ENCODE peak calls at places on chromosomes 4 and X, in eight cellular contexts. K, X, B, Z, I, O, F and W are unnamed samples.

GRCh38 chr4:85452073-85452764 is 22.7 kb upstream of the ARHGAP24 start:
- DNase-seq in K (no peak), X (no peak), B (no peak), Z (no peak), I (no peak), O (no peak), F (no peak), W (no peak)

GRCh38 chr4:53541577-53542206 is 49.6 kb downstream of the LNX1 start:
- DNase-seq in K (no peak), X (peak), B (no peak), Z (no peak), I (no peak), O (peak), F (no peak), W (no peak)

GRCh38 chr4:73573794-73574528 is 46.3 kb downstream of the RASSF6 start:
- DNase-seq in K (peak), X (peak), B (peak), Z (no peak), I (peak), O (peak), F (peak), W (peak)

GRCh38 chrX:446243-446642 is 59.5 kb upstream of the PPP2R3B start:
- DNase-seq in K (no peak), X (no peak), B (no peak), Z (no peak), I (no peak), O (no peak), F (no peak), W (no peak)

GRCh38 chrX:123254457-123254856 is 70.4 kb downstream of the GRIA3 start:
- DNase-seq in K (no peak), X (no peak), B (no peak), Z (no peak), I (no peak), O (no peak), F (no peak), W (no peak)

GRCh38 chr4:120919358-120919757 is 3.2 kb downstream of the PRDM5 start:
- DNase-seq in K (no peak), X (no peak), B (no peak), Z (no peak), I (no peak), O (no peak), F (no peak), W (no peak)

GRCh38 chr4:16461362-16461761 is 235.1 kb upstream of the TAPT1 start:
- DNase-seq in K (no peak), X (peak), B (no peak), Z (no peak), I (no peak), O (no peak), F (no peak), W (no peak)

GRCh38 chr4:159106636-159107035 is 3.8 kb downstream of the RAPGEF2 start:
- DNase-seq in K (no peak), X (no peak), B (no peak), Z (no peak), I (no peak), O (peak), F (no peak), W (no peak)

GRCh38 chr4:145907363-145907762 is 31.3 kb downstream of the ZNF827 start:
- DNase-seq in K (no peak), X (no peak), B (no peak), Z (no peak), I (no peak), O (peak), F (no peak), W (no peak)

GRCh38 chr4:14708574-14708973 is 293.7 kb upstream of the CPEB2 start:
- DNase-seq in K (no peak), X (no peak), B (no peak), Z (no peak), I (no peak), O (no peak), F (no peak), W (no peak)

GRCh38 chr4:108619372-108620100 is 840 bp upstream of the RPL34 start:
- DNase-seq in K (peak), X (no peak), B (no peak), Z (no peak), I (no peak), O (no peak), F (no peak), W (no peak)

GRCh38 chr4:187562345-187562744 is 433.2 kb upstream of the ZFP42 start:
- DNase-seq in K (no peak), X (no peak), B (no peak), Z (no peak), I (no peak), O (no peak), F (no peak), W (no peak)

GRCh38 chrX:42290608-42291007 is 367.3 kb upstream of the CASK start:
- DNase-seq in K (no peak), X (no peak), B (no peak), Z (no peak), I (no peak), O (peak), F (no peak), W (no peak)

GRCh38 chr4:189802884-189803283 is 137.8 kb upstream of the FRG1 start:
- DNase-seq in K (no peak), X (no peak), B (no peak), Z (no peak), I (no peak), O (no peak), F (no peak), W (no peak)

GRCh38 chr4:48141048-48141447 is 7.0 kb upstream of the TXK start:
- DNase-seq in K (no peak), X (no peak), B (no peak), Z (no peak), I (no peak), O (peak), F (no peak), W (peak)

GRCh38 chr4:173362666-173363065 is 8.1 kb upstream of the SAP30 start:
- DNase-seq in K (no peak), X (no peak), B (no peak), Z (no peak), I (no peak), O (no peak), F (no peak), W (no peak)

GRCh38 chr4:174349156-174349555 is 65.4 kb downstream of the CEP44 start:
- DNase-seq in K (no peak), X (no peak), B (no peak), Z (no peak), I (no peak), O (no peak), F (no peak), W (no peak)

GRCh38 chrX:15447985-15448639 is 45.0 kb downstream of the PIR start:
- DNase-seq in K (no peak), X (no peak), B (no peak), Z (no peak), I (no peak), O (peak), F (no peak), W (no peak)

GRCh38 chrX:9626379-9626778 is 139.3 kb downstream of the GPR143 start:
- DNase-seq in K (no peak), X (no peak), B (no peak), Z (no peak), I (no peak), O (peak), F (no peak), W (no peak)

GRCh38 chr4:7383251-7383650 is 51.5 kb downstream of the PSAPL1 start:
- DNase-seq in K (no peak), X (no peak), B (no peak), Z (no peak), I (no peak), O (no peak), F (no peak), W (no peak)

GRCh38 chr4:73729534-73730165 is 10.7 kb upstream of the CXCL8 start:
- DNase-seq in K (peak), X (peak), B (peak), Z (no peak), I (no peak), O (peak), F (peak), W (peak)

GRCh38 chr4:76055005-76055404 is 19.1 kb upstream of the CXCL11 start:
- DNase-seq in K (no peak), X (no peak), B (no peak), Z (no peak), I (peak), O (no peak), F (no peak), W (peak)

GRCh38 chr4:102594000-102594399 is 92.8 kb downstream of the NFKB1 start:
- DNase-seq in K (no peak), X (no peak), B (no peak), Z (no peak), I (no peak), O (no peak), F (no peak), W (no peak)

GRCh38 chr4:53476232-53477037 is 99.0 kb downstream of the FIP1L1 start:
- DNase-seq in K (no peak), X (no peak), B (no peak), Z (no peak), I (no peak), O (peak), F (no peak), W (no peak)

GRCh38 chr4:74431113-74431826 is 13.7 kb upstream of the AREG start:
- DNase-seq in K (no peak), X (no peak), B (no peak), Z (no peak), I (no peak), O (peak), F (no peak), W (no peak)

GRCh38 chrX:133269168-133269567 is 51.0 kb upstream of the TFDP3 start:
- DNase-seq in K (no peak), X (no peak), B (no peak), Z (no peak), I (no peak), O (no peak), F (no peak), W (no peak)

GRCh38 chr4:120692964-120693363 is 229.6 kb downstream of the PRDM5 start:
- DNase-seq in K (no peak), X (peak), B (no peak), Z (no peak), I (no peak), O (peak), F (no peak), W (no peak)

GRCh38 chr4:107265859-107266258 is 229.7 kb upstream of the DKK2 start:
- DNase-seq in K (no peak), X (no peak), B (no peak), Z (no peak), I (no peak), O (no peak), F (no peak), W (no peak)

GRCh38 chrX:103376118-103376978 is at the start of gene BEX3:
- DNase-seq in K (peak), X (peak), B (peak), Z (no peak), I (peak), O (peak), F (peak), W (peak)

GRCh38 chr4:22190855-22191254 is 242.3 kb upstream of the KCNIP4 start:
- DNase-seq in K (no peak), X (no peak), B (no peak), Z (no peak), I (no peak), O (peak), F (no peak), W (no peak)

GRCh38 chr4:58809948-58810347 is 1699.8 kb upstream of the IGFBP7 start:
- DNase-seq in K (no peak), X (no peak), B (no peak), Z (no peak), I (no peak), O (no peak), F (no peak), W (no peak)

GRCh38 chr4:145034727-145035211 is 63.2 kb downstream of the ANAPC10 start:
- DNase-seq in K (peak), X (no peak), B (no peak), Z (no peak), I (no peak), O (peak), F (no peak), W (no peak)

GRCh38 chr4:82352825-82353370 is 20.9 kb downstream of the HNRNPD start:
- DNase-seq in K (no peak), X (no peak), B (no peak), Z (no peak), I (no peak), O (no peak), F (no peak), W (no peak)

GRCh38 chrX:136616987-136617685 is 30.8 kb upstream of the CD40LG start:
- DNase-seq in K (peak), X (no peak), B (no peak), Z (no peak), I (peak), O (no peak), F (no peak), W (peak)

GRCh38 chrX:14032383-14032782 is 2.7 kb upstream of the GEMIN8 start:
- DNase-seq in K (peak), X (peak), B (peak), Z (no peak), I (no peak), O (peak), F (no peak), W (peak)

GRCh38 chr4:2265113-2266110 is 3.5 kb upstream of the MXD4 start:
- DNase-seq in K (no peak), X (no peak), B (no peak), Z (no peak), I (no peak), O (no peak), F (no peak), W (no peak)
- TF ChIP-seq CTCF in K (no peak), X (no peak), B (no peak), Z (no peak), I (no peak), O (no peak), F (no peak), W (no peak)

DNA sequence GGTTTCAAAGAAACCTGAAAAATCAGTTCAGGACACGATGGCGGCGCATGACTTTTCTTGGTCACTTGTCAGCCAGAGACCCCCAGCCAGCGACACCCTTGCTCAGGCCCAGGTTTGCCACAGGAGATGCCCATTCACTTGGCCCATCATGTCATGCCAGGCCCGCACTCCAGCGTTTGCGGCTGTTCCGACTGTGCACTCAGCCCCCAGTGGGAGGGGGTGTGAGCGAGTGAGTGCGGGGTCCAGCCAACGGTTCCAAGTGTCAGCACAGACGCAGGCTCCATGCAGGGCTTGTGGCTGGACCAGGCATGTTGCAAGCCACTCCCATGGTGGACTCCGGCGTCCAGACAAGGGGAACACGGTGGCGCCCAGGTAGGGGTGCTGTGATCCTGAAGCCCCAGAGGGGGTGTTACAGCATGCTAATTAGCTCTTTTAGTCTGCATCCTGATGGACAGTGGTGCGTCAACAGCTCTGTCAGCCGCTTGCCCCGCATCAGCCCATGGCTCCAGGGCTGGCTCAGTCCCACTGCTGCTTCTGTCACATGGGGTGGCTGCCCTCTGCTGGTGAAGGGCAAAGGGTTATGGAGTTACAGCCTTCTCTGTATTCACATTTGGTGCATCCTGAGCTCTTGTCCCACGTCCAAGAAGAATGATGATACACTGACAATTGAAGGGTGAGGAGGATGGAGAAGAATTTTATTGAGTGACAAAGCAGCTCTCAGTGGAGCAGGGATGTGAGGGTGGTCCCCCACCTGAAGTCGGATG is 3.7 kb upstream of the MAEA start:
- DNase-seq in K (peak), X (peak), B (no peak), Z (no peak), I (no peak), O (no peak), F (no peak), W (peak)
- TF ChIP-seq CTCF in K (peak), X (peak), B (no peak), Z (no peak), I (peak), O (no peak), F (no peak), W (peak)

GRCh38 chr4:87150498-87151261 is 69.7 kb downstream of the KLHL8 start:
- DNase-seq in K (peak), X (peak), B (peak), Z (no peak), I (peak), O (peak), F (no peak), W (peak)
- TF ChIP-seq CTCF in K (peak), X (peak), B (peak), Z (peak), I (peak), O (peak), F (peak), W (peak)

DNA sequence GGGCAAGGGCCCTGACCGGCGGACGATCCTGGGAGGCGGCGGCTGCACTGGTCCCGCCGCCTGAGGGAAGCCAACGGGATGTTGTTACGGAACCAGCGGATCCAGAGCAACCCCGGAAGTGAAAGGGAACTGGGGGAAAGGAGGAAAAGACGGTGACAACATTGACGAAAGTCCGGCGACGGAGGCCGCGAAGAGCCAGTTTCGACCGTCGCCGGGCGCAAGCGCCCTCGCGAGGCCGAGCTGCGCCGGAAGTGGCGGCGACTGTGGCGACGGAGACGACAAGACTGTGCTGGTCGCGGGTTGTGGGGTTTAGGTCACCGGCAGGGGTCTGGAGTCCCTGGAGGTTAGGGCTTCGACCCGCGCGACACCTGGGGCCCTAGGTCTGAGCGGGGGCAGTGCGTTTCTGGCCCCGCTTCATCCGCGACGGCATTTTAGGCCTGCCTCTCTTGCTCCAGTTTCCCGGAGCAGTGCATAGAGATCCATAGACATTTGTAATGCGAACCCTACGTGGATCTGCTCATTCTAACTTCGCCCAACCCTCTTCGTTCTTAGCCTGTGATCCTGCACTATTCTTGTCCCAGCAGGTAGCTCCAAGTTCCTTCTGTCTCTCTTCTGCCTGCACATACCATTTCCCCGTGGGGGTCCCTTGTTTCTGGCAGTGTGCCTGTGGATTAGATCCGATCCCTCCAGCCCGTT is at the start of gene BOD1L1:
- DNase-seq in K (peak), X (peak), B (peak), Z (peak), I (peak), O (peak), F (peak), W (peak)
- TF ChIP-seq CTCF in K (peak), X (peak), B (peak), Z (peak), I (peak), O (peak), F (peak), W (peak)

DNA sequence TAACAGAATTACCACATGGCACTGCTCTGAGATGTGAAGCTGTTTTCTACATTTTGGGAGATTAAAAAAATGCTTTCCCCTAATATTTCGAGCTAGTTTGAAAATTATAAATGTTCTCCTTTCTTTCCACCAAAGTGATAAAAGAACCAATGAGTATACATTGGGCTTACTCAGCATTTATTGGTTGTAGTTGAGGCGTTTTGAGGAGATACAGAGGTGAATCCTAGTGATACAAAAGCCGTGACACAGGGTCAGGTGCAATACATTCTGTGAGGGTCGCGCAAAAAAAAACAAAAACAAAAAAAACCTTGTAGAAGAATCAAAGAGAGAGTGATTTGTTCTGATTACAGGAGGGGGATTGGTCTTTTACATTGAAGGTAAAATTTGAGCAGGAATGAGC is 32.4 kb upstream of the CYP4V2 start:
- DNase-seq in K (no peak), X (no peak), B (no peak), Z (no peak), I (no peak), O (no peak), F (no peak), W (no peak)
- TF ChIP-seq CTCF in K (no peak), X (no peak), B (no peak), Z (no peak), I (no peak), O (no peak), F (no peak), W (no peak)

GRCh38 chrX:40411350-40412111 is 169.2 kb upstream of the ATP6AP2 start:
- DNase-seq in K (no peak), X (peak), B (no peak), Z (no peak), I (no peak), O (no peak), F (no peak), W (no peak)
- TF ChIP-seq CTCF in K (peak), X (peak), B (no peak), Z (no peak), I (peak), O (peak), F (no peak), W (no peak)

GRCh38 chrX:85851418-85851817 is 195.9 kb downstream of the CHM start:
- DNase-seq in K (no peak), X (peak), B (no peak), Z (no peak), I (no peak), O (no peak), F (no peak), W (peak)
- TF ChIP-seq CTCF in K (no peak), X (peak), B (peak), Z (no peak), I (no peak), O (peak), F (no peak), W (peak)

GRCh38 chr4:31929676-31930075 is 1209.5 kb downstream of the PCDH7 start:
- DNase-seq in K (no peak), X (no peak), B (no peak), Z (no peak), I (no peak), O (no peak), F (no peak), W (no peak)
- TF ChIP-seq CTCF in K (no peak), X (no peak), B (no peak), Z (no peak), I (no peak), O (no peak), F (no peak), W (no peak)

DNA sequence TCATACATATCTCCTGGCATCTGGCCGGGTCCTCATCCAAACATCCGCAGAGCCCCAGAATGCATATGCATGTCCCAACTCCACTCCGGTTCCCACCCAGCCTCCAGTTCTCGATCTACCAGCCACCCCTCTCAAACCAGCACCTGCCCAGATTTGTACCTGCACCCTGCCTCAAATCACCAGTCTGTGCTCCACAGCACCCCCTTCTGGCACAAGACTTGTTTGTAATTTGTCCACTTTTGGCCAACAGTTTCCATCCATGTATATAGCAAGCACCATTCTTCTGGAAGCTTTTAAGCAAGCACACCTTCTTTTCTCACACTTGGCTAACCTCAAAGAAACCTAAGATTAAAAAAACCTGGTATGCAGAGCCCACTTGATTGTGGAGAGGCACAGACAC is 644.1 kb downstream of the MID1IP1 start:
- DNase-seq in K (peak), X (peak), B (no peak), Z (no peak), I (no peak), O (no peak), F (no peak), W (no peak)
- TF ChIP-seq CTCF in K (peak), X (peak), B (peak), Z (no peak), I (peak), O (peak), F (no peak), W (peak)

GRCh38 chrX:6941041-6941440 is 206.5 kb upstream of the STS start:
- DNase-seq in K (no peak), X (no peak), B (no peak), Z (no peak), I (no peak), O (peak), F (no peak), W (no peak)
- TF ChIP-seq CTCF in K (no peak), X (no peak), B (no peak), Z (no peak), I (no peak), O (no peak), F (no peak), W (no peak)